ENCODE peak calls at places on chromosomes 13 and 19, in seven cellular contexts. N, Y, U, G, D, K and X are unnamed samples.

GRCh38 chr13:84670245-84670644 is 788.0 kb upstream of the SLITRK1 start:
- DNase-seq in G (no peak), D (no peak), U (no peak), K (no peak), Y (no peak), N (no peak), X (no peak)

GRCh38 chr13:49058761-49059160 is 83.0 kb downstream of the FNDC3A start:
- DNase-seq in U (no peak), G (no peak), K (no peak), Y (no peak), D (no peak), N (no peak), X (no peak)

GRCh38 chr19:16379521-16380313 is 55.1 kb downstream of the KLF2 start:
- DNase-seq in U (no peak), D (no peak), K (no peak), N (no peak), G (no peak), Y (no peak), X (no peak)

GRCh38 chr19:55173717-55174409 is 6.2 kb downstream of the SYT5 start:
- DNase-seq in N (no peak), U (peak), K (no peak), D (no peak), G (no peak), Y (peak), X (no peak)

GRCh38 chr13:33079960-33080359 is 63.7 kb downstream of the KL start:
- DNase-seq in Y (no peak), U (no peak), K (no peak), N (no peak), G (no peak), D (no peak), X (no peak)

GRCh38 chr19:16345457-16345856 is 20.8 kb downstream of the KLF2 start:
- DNase-seq in N (no peak), D (no peak), K (no peak), G (no peak), Y (no peak), U (no peak), X (no peak)

GRCh38 chr13:110230661-110231347 is 76.2 kb downstream of the COL4A1 start:
- DNase-seq in U (peak), N (no peak), G (peak), D (no peak), Y (no peak), K (no peak), X (no peak)

GRCh38 chr13:36158606-36159005 is 27.4 kb upstream of the DCLK1 start:
- DNase-seq in U (peak), N (no peak), Y (no peak), K (no peak), G (no peak), D (no peak), X (no peak)

GRCh38 chr19:13169769-13170168 is 19.6 kb downstream of the IER2 start:
- DNase-seq in K (no peak), U (peak), G (no peak), N (no peak), D (no peak), Y (no peak), X (no peak)

GRCh38 chr13:80048030-80048429 is 292.9 kb downstream of the SPRY2 start:
- DNase-seq in G (no peak), U (no peak), D (no peak), K (no peak), N (no peak), Y (no peak), X (no peak)

GRCh38 chr19:5991244-5991838 is 13.4 kb upstream of the RANBP3 start:
- DNase-seq in G (no peak), K (no peak), Y (no peak), N (no peak), D (no peak), U (no peak), X (no peak)

GRCh38 chr13:59458908-59459579 is 704.7 kb downstream of the DIAPH3 start:
- DNase-seq in D (peak), N (no peak), Y (peak), K (no peak), U (peak), G (no peak), X (no peak)

GRCh38 chr19:18464646-18465045 is 26.7 kb upstream of the ISYNA1 start:
- DNase-seq in D (no peak), U (peak), N (peak), K (no peak), Y (peak), G (peak), X (no peak)

GRCh38 chr13:76286178-76286577 is 600.0 kb downstream of the KCTD12 start:
- DNase-seq in D (no peak), K (no peak), N (no peak), Y (no peak), G (no peak), U (peak), X (no peak)

GRCh38 chr13:99322297-99323103 is 15.3 kb upstream of the GPR183 start:
- DNase-seq in G (no peak), D (no peak), Y (no peak), K (no peak), N (no peak), U (peak), X (no peak)

GRCh38 chr19:46380690-46381089 is 32.7 kb downstream of the CCDC8 start:
- DNase-seq in G (no peak), D (no peak), U (no peak), Y (no peak), N (no peak), K (no peak), X (no peak)

GRCh38 chr19:37931941-37932655 is 25.1 kb downstream of the SIPA1L3 start:
- DNase-seq in Y (peak), U (peak), G (peak), K (no peak), D (no peak), N (peak), X (no peak)

GRCh38 chr13:100131863-100132574 is 43.1 kb downstream of the PCCA start:
- DNase-seq in U (peak), Y (no peak), D (peak), N (no peak), K (no peak), G (no peak), X (no peak)

GRCh38 chr19:1098177-1099051 is 3.2 kb upstream of the POLR2E start:
- DNase-seq in U (peak), N (no peak), Y (no peak), K (no peak), G (no peak), D (no peak), X (no peak)

GRCh38 chr13:50375792-50376191 is 360.5 kb downstream of the KCNRG start:
- DNase-seq in Y (no peak), D (no peak), U (peak), K (no peak), G (no peak), N (no peak), X (no peak)

GRCh38 chr13:95627590-95627989 is 16.9 kb downstream of the DZIP1 start:
- DNase-seq in Y (no peak), D (no peak), U (no peak), N (no peak), K (no peak), G (no peak), X (no peak)

GRCh38 chr19:53883231-53883661 is 1.2 kb downstream of the PRKCG start:
- DNase-seq in K (no peak), Y (no peak), D (no peak), G (no peak), N (no peak), U (no peak), X (no peak)

GRCh38 chr13:99860736-99861135 is 110.8 kb downstream of the ZIC5 start:
- DNase-seq in G (no peak), Y (no peak), N (no peak), K (no peak), D (no peak), U (no peak), X (no peak)

GRCh38 chr13:94154362-94154761 is 325.1 kb downstream of the DCT start:
- DNase-seq in K (no peak), U (peak), Y (no peak), N (no peak), D (no peak), G (no peak), X (no peak)

GRCh38 chr13:53382008-53382407 is 353.4 kb downstream of the OLFM4 start:
- DNase-seq in Y (no peak), K (no peak), N (no peak), D (no peak), U (no peak), G (no peak), X (no peak)

GRCh38 chr13:59391696-59392095 is 772.0 kb downstream of the DIAPH3 start:
- DNase-seq in G (no peak), N (no peak), Y (peak), K (peak), D (peak), U (peak), X (peak)

GRCh38 chr13:33794576-33794975 is 23.4 kb upstream of the RFC3 start:
- DNase-seq in G (no peak), N (no peak), Y (no peak), K (no peak), D (no peak), U (no peak), X (no peak)

GRCh38 chr13:26132756-26133155 is 80.9 kb upstream of the SHISA2 start:
- DNase-seq in Y (no peak), G (no peak), K (no peak), N (no peak), D (no peak), U (peak), X (no peak)

GRCh38 chr19:57560049-57560491 is 407 bp upstream of the ZNF550 start:
- DNase-seq in N (no peak), K (no peak), U (peak), D (no peak), Y (peak), G (no peak), X (no peak)

GRCh38 chr13:75470676-75471075 is 11.3 kb downstream of the TBC1D4 start:
- DNase-seq in N (no peak), K (no peak), U (no peak), D (no peak), G (no peak), Y (no peak), X (no peak)

GRCh38 chr13:24618219-24618955 is 61.8 kb upstream of the ATP12A start:
- DNase-seq in Y (no peak), D (no peak), G (no peak), U (no peak), K (peak), N (no peak), X (peak)

GRCh38 chr19:35524181-35524838 is 3.8 kb downstream of the SBSN start:
- DNase-seq in Y (no peak), K (no peak), D (no peak), N (no peak), G (no peak), U (no peak), X (no peak)

GRCh38 chr19:10817291-10818038 is 18.5 kb downstream of the TMED1 start:
- DNase-seq in G (no peak), D (peak), U (no peak), Y (peak), K (no peak), N (no peak), X (no peak)

GRCh38 chr19:21084343-21084742 is 2.3 kb downstream of the ZNF714 start:
- DNase-seq in G (no peak), U (no peak), K (no peak), N (no peak), D (peak), Y (no peak), X (no peak)

GRCh38 chr13:107842562-107843180 is 372.7 kb downstream of the LIG4 start:
- DNase-seq in K (no peak), N (no peak), Y (no peak), D (no peak), U (peak), G (no peak), X (no peak)

GRCh38 chr19:52584686-52585085 is 14.6 kb downstream of the ZNF701 start:
- DNase-seq in D (no peak), U (no peak), G (no peak), N (no peak), Y (no peak), K (no peak), X (no peak)

GRCh38 chr13:63540042-63540441 is 2124.4 kb upstream of the PCDH20 start:
- DNase-seq in K (no peak), U (no peak), Y (no peak), N (no peak), G (no peak), D (no peak), X (no peak)

GRCh38 chr19:49241769-49242168 is 83.2 kb downstream of the SLC6A16 start:
- DNase-seq in D (no peak), K (no peak), U (no peak), N (no peak), G (no peak), Y (no peak), X (no peak)

GRCh38 chr19:5001547-5002131 is 32.7 kb downstream of the KDM4B start:
- DNase-seq in Y (no peak), D (peak), U (peak), K (no peak), N (no peak), G (no peak), X (no peak)